ENCODE peak calls at places on chromosomes 13 and 19, in four cellular contexts. M is MG63, E is cardiac muscle cell, O is H1. T is an unnamed sample. For H3K9me3, the result is how much of the 10 kb centered on the place peaks cover.

GRCh38 chr19:52190679-52191293 is 934 bp downstream of the PPP2R1A start:
- DNase-seq in M (peak), E (peak), O (peak), T (no peak)

GRCh38 chr19:41133260-41133659 is 19.0 kb downstream of the CYP2F1 start:
- DNase-seq in M (peak), E (peak), O (no peak), T (no peak)

GRCh38 chr13:46668302-46668720 is 115.3 kb downstream of the LRCH1 start:
- DNase-seq in M (peak), E (peak), O (no peak), T (no peak)

GRCh38 chr19:31981545-31981944 is 363.9 kb upstream of the ZNF507 start:
- DNase-seq in M (no peak), E (no peak), O (peak), T (no peak)

GRCh38 chr13:48144413-48145035 is 49.6 kb upstream of the MED4 start:
- DNase-seq in M (no peak), E (peak), O (no peak), T (no peak)

GRCh38 chr13:23871616-23872220 is 17.5 kb downstream of the MIPEP start:
- DNase-seq in M (no peak), E (peak), O (no peak), T (no peak)

GRCh38 chr13:97600438-97601080 is 166.6 kb downstream of the RAP2A start:
- DNase-seq in M (peak), E (peak), O (no peak), T (no peak)

GRCh38 chr13:113090806-113091205 is 14.8 kb upstream of the F7 start:
- DNase-seq in M (no peak), E (no peak), O (no peak), T (no peak)

DNA sequence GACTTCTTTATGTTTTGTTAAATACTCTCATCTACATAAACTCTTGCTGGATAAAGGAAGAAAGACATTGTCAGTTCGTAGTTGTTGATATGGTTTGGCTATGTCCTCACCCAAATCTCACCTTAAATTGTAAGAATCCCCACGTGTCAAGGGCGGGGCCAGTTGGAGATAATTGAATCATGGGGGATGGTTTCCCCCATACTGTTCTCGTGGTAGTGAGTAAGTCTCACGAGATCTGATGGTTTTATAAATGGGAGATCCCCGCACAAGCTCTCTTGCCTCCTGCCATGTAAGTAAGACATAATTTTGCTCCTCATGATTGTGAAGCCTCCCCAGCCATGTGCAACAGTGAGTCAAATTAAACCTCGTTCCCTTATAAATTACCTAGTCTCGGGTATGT is 3.6 kb downstream of the ADGRE1 start:
- DNase-seq in M (no peak), E (no peak), O (no peak), T (no peak)
- H3K9me3 ChIP-seq in M (under half), E (under half), O (half or more), T (under half)

GRCh38 chr19:58262922-58263296 is 15.8 kb upstream of the ZNF8 start:
- DNase-seq in M (no peak), E (no peak), O (no peak), T (no peak)

GRCh38 chr19:58268344-58268743 is 10.4 kb upstream of the ZNF8 start:
- DNase-seq in M (no peak), E (no peak), O (no peak), T (no peak)

GRCh38 chr19:58261968-58262921 is 16.5 kb upstream of the ZNF8 start:
- DNase-seq in M (no peak), E (no peak), O (no peak), T (no peak)

GRCh38 chr19:58261600-58261967 is 17.2 kb upstream of the ZNF8 start:
- DNase-seq in M (no peak), E (no peak), O (no peak), T (no peak)

DNA sequence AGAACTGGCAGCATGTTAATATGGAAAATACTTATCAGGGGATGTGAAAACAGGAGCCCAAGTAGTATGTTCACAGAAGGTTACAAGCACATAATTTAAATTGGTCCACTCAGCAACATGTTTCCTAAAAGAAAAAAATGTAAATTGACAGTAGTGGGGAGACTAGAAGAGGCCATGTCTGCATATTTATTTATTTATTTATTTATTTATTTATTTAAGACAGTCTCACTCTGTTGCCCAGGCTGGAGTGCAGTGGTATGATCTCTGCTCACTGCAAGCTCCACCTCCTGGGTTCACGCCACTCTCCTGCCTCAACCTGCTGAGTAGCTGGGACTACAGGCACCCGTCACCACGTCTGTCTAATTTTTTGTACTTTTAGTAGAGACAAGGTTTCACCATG is 13.7 kb upstream of the ZNF8 start:
- DNase-seq in M (no peak), E (no peak), O (no peak), T (no peak)
- H3K9me3 ChIP-seq in M (half or more), E (under half), O (half or more), T (half or more)

GRCh38 chr19:22263121-22263520 is 23.1 kb upstream of the ZNF729 start:
- DNase-seq in M (no peak), E (no peak), O (no peak), T (no peak)
- H3K9me3 ChIP-seq in M (under half), E (under half), O (half or more), T (under half)

DNA sequence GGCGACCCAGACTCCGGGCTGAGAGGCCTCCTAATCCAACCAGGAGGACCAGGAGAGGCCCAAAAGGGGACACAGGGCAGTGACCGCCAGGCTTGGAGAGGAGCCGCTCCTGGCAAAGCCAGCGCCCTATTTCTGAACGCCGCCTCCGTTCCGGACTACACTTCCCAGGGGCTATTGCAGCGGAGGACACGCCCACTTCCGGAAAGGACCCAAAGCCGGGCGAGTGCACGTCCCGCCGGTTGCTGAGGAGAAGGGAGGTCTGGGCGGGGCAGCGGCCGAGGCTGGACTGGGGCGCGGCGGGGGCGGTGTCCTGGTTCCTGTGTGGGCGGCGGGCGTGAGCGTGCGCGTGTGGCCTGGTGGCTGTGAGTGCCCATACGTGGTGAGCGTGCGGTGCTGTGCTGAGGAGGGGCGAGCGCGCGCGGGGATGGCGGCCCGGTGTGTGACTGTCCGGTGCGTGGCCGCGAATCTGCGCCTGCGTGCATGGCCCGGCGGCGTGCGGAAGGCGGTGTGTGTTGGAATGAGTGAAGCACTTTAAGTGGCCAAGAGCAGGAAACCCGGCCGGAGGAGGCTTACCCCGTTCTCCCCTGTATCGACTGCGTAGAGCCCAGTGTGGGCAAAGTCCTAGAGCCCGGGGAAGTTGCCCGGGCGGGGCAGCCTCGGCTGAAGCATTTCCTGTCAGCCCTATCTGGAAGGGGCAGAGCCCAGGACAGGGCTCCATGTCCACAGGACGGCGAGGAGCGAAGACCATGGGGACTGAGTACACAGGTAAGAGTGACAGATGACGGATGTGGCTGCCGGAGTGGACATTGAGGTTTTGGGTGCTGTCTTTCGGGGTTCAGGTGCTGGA is at the start of gene ZNF470:
- DNase-seq in M (peak), E (peak), O (peak), T (no peak)
- H3K9me3 ChIP-seq in M (under half), E (under half), O (under half), T (under half)

DNA sequence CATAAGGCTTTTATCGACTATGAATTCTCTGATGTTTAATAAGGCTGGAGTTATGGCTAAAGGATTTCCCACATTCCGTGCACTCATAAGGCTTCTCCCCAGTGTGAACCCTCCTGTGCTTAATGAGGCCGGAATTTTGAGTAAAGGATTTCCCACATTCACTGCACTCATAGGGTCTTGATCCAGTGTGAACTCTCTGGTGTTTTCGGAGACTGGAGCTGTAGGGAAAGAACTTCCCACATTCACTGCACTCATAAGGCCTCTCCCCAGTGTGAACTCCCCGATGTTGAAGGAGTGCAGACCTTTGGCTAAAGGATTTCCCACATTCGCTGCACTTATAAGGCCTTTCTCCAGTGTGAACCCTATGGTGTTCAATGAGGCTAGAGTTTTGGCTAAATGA is 7.4 kb downstream of the ZNF154 start:
- DNase-seq in M (no peak), E (no peak), O (no peak), T (no peak)
- H3K9me3 ChIP-seq in M (under half), E (under half), O (under half), T (under half)

DNA sequence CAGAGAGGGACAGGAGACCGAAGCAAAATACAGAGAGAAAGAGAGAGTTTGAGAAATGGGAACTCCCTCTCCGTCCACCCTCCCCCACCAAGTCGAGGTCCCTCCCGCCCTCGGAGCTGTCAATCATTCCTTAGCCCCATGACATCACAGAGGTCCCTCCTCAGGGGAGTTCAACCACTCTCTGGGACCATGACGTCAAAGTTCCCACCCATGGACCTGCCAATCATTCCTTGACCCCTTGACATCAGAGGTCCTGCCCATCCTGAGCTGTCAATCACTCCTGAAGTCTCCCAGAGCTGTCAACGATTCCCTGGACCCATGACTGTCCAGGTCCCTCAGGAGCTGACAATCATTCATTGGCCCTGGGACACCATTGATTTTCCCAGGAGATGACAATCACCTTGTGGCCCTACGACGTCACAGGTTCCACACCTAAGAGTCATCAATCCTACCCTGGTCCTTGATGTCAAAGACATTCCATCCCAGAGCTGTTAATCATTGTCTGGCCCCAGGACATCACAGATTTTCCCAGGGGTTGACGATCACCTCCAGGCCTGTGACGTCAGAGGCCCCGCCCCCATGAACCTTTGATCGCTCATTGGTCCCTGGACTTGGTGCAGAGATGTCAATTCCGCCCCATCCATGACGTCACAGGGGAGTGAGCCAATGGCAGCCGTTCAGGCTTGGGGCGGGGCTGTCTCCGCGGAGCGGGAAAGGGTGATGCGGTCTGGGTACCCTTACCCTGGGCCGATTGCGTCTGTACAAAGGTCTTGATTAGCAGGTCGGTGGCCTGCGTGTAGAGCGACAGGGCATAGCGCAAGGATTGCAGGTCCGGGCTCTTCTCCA is 61.7 kb downstream of the COLGALT1 start:
- DNase-seq in M (peak), E (peak), O (peak), T (peak)
- H3K9me3 ChIP-seq in M (under half), E (under half), O (under half), T (under half)

GRCh38 chr19:19711934-19712828 is 20.7 kb downstream of the ZNF14 start:
- DNase-seq in M (no peak), E (no peak), O (no peak), T (no peak)

GRCh38 chr19:19711306-19711933 is 21.5 kb downstream of the ZNF14 start:
- DNase-seq in M (no peak), E (no peak), O (no peak), T (no peak)

GRCh38 chr19:19704836-19705235 is 28.1 kb downstream of the ZNF14 start:
- DNase-seq in M (no peak), E (no peak), O (no peak), T (no peak)

DNA sequence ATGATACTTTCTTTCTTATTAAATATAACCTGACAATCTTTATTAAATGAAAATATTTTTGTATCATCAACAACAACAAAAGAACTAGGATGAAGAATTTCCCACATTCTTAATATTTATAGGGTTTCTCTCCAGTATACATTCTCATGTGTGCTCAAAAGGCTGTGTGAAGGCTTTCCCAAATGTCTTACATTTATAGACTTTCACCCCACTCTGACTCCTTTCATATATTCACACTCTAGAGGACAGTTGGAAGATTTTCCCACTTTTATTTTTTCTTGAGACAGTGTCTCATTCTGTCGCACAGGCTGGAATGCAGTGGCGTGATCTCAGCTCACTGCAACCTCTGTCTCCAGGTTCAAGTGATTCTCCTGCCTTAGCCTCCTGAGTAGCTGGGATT is 22.4 kb downstream of the ZNF14 start:
- DNase-seq in M (no peak), E (no peak), O (no peak), T (no peak)
- H3K9me3 ChIP-seq in M (half or more), E (under half), O (half or more), T (half or more)

GRCh38 chr19:57648336-57649003 is 15.5 kb downstream of the ZNF211 start:
- DNase-seq in M (no peak), E (no peak), O (peak), T (no peak)

GRCh38 chr19:57641715-57642234 is 8.8 kb downstream of the ZNF211 start:
- DNase-seq in M (no peak), E (no peak), O (peak), T (no peak)

GRCh38 chr19:57642396-57643046 is 9.6 kb downstream of the ZNF211 start:
- DNase-seq in M (no peak), E (no peak), O (no peak), T (no peak)

GRCh38 chr19:57643734-57644133 is 10.8 kb downstream of the ZNF211 start:
- DNase-seq in M (no peak), E (no peak), O (no peak), T (no peak)
- H3K9me3 ChIP-seq in M (under half), E (under half), O (under half), T (under half)

DNA sequence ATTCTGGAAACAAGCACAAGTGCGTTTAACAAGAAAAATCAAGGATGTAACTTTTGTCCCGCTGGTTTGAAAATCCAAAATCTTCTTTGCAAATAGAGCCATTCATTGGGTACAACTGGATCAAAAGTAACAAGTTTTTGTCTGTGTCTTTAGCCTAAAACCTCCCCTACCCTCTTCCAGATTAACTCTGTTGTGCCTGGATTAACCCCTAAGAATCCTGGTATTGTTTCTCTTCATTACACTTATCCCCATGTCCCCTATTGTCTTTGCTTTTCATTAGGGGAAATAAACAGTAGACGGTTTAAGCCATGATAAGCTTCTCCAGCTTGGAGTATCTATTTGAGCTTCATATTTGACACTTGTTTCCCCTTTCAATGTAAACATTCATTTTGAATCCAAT is 242.1 kb upstream of the ARGLU1 start:
- DNase-seq in M (no peak), E (no peak), O (no peak), T (no peak)
- H3K9me3 ChIP-seq in M (under half), E (under half), O (under half), T (under half)

GRCh38 chr13:18948012-18948663 is 233.5 kb downstream of the TUBA3C start:
- DNase-seq in M (no peak), E (no peak), O (no peak), T (no peak)
- H3K9me3 ChIP-seq in M (under half), E (under half), O (half or more), T (under half)